ENCODE peak calls at places on chromosomes 4 and X, in nine cellular contexts. H is fibroblast of lung, F is upper lobe of right lung, R is AG04450, C is AG09309, T is HCT116, A is Calu3, Q is neural crest cell, U is HepG2. L is an unnamed sample.

GRCh38 chr4:177558995-177559394 is 116.8 kb upstream of the AGA start:
- DNase-seq in A (no peak), F (no peak), Q (no peak), U (no peak), T (no peak), C (no peak), H (no peak), R (no peak), L (no peak)

GRCh38 chr4:128524311-128524710 is 236.7 kb upstream of the PGRMC2 start:
- DNase-seq in Q (no peak), F (peak), H (peak), A (peak), T (peak), C (peak), U (no peak), R (no peak), L (no peak)

GRCh38 chr4:55554453-55555030 is 7.8 kb upstream of the CLOCK start:
- DNase-seq in F (no peak), A (no peak), H (peak), Q (no peak), R (no peak), T (peak), U (peak), C (no peak), L (peak)

GRCh38 chr4:145812902-145813301 is 125.7 kb downstream of the ZNF827 start:
- DNase-seq in F (no peak), H (peak), R (no peak), U (peak), C (no peak), Q (no peak), A (no peak), T (peak), L (no peak)

GRCh38 chr4:183636923-183637322 is 22.1 kb downstream of the RWDD4 start:
- DNase-seq in A (peak), U (no peak), C (no peak), H (peak), T (no peak), F (no peak), R (no peak), Q (no peak), L (no peak)

GRCh38 chr4:28010543-28011235 is 1150.0 kb downstream of the STIM2 start:
- DNase-seq in A (no peak), F (no peak), C (peak), T (no peak), H (no peak), U (no peak), R (no peak), Q (no peak), L (no peak)

GRCh38 chrX:20244936-20245335 is 21.8 kb downstream of the RPS6KA3 start:
- DNase-seq in H (peak), F (no peak), R (no peak), U (no peak), C (no peak), T (no peak), Q (no peak), A (no peak), L (no peak)

GRCh38 chrX:102950908-102951866 is 14.1 kb downstream of the RAB40AL start:
- DNase-seq in H (peak), A (peak), U (peak), Q (peak), F (no peak), T (peak), C (no peak), R (no peak), L (peak)

GRCh38 chr4:932713-933070 is 432 bp downstream of the TMEM175 start:
- DNase-seq in H (no peak), U (peak), A (peak), Q (no peak), F (no peak), R (no peak), C (no peak), T (no peak), L (no peak)

GRCh38 chr4:33850503-33850902 is 2393.8 kb downstream of the ARAP2 start:
- DNase-seq in Q (no peak), T (no peak), C (no peak), H (peak), R (no peak), U (no peak), A (no peak), F (no peak), L (no peak)

GRCh38 chrX:68438575-68438974 is 5.3 kb upstream of the OPHN1 start:
- DNase-seq in Q (no peak), F (no peak), A (no peak), T (no peak), C (no peak), H (no peak), U (peak), R (no peak), L (no peak)

GRCh38 chr4:152896819-152897218 is 39.3 kb upstream of the FHDC1 start:
- DNase-seq in Q (no peak), H (peak), R (peak), F (no peak), T (no peak), A (no peak), U (no peak), C (peak), L (no peak)

GRCh38 chrX:155070975-155071693 is at the start of the genes BRCC3, CMC4 and MTCP1:
- DNase-seq in U (peak), F (peak), A (peak), R (peak), Q (peak), C (peak), T (peak), H (peak), L (peak)

GRCh38 chr4:184287697-184288255 is 70.1 kb upstream of the ENPP6 start:
- DNase-seq in Q (no peak), R (peak), C (peak), F (no peak), H (peak), T (no peak), U (peak), A (peak), L (no peak)

GRCh38 chr4:125316391-125316780 is 1.6 kb downstream of the FAT4 start:
- DNase-seq in A (peak), U (no peak), Q (no peak), H (no peak), T (no peak), F (peak), R (no peak), C (no peak), L (no peak)

GRCh38 chr4:125315571-125316390 is 1.0 kb downstream of the FAT4 start:
- DNase-seq in F (peak), Q (peak), T (no peak), H (peak), A (peak), U (peak), R (no peak), C (no peak), L (peak)

GRCh38 chr4:125319311-125319710 is 4.6 kb downstream of the FAT4 start:
- DNase-seq in U (no peak), T (no peak), C (no peak), Q (no peak), A (no peak), R (no peak), F (no peak), H (peak), L (no peak)

GRCh38 chr4:125316781-125317525 is 2.2 kb downstream of the FAT4 start:
- DNase-seq in T (no peak), R (no peak), U (no peak), C (no peak), H (peak), F (peak), Q (peak), A (peak), L (peak)

GRCh38 chr4:125317526-125317880 is 2.7 kb downstream of the FAT4 start:
- DNase-seq in Q (peak), C (no peak), U (no peak), T (no peak), A (no peak), H (peak), F (no peak), R (no peak), L (peak)
- TF ChIP-seq CTCF in Q (peak), C (peak), U (no peak), T (no peak), A (no peak), H (peak), F (peak), R (peak), L (no peak)

GRCh38 chr4:100312615-100313355 is 122.5 kb upstream of the DDIT4L start:
- DNase-seq in R (no peak), U (no peak), A (no peak), C (no peak), F (no peak), T (no peak), H (no peak), Q (no peak), L (no peak)
- TF ChIP-seq CTCF in R (no peak), U (no peak), A (no peak), C (no peak), F (no peak), T (no peak), H (no peak), Q (no peak), L (no peak)

DNA sequence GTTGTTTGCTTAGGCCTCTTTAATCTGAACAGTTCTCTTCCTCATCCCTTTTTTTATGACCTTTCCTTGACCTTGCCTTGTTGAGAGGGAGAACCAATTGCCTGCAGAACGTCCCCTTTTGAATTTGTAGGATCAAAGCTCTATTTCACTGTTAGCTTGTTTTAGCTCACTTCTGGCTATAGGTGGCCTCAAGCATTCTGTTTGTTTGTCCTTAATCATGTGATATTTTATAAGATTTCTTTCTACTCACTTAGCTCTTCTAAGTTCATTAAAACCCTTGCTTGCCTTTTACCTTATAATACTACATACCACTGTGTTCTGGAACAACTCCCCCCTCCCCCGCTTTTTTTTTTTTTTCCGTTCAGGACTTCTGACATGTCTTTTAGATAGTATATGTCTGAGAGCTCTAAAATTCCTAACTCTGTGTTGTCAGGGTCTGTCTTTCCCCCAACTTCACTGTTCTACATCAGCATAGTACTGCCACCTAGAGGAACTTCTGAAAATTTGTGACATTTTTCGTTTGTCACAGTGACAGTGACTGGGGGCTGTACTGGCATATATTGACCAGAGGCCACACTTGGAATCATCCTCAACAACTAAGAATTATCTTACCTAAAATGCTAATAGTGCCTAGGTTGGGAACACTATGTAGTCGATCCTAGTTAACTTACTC is 128.5 kb downstream of the LARP7 start:
- DNase-seq in Q (no peak), U (peak), A (no peak), C (no peak), R (no peak), H (peak), T (peak), F (no peak), L (peak)
- TF ChIP-seq CTCF in Q (peak), U (peak), A (peak), C (peak), R (peak), H (peak), T (peak), F (peak), L (peak)

GRCh38 chrX:42290608-42291007 is 367.3 kb upstream of the CASK start:
- DNase-seq in U (peak), H (no peak), R (no peak), F (no peak), A (no peak), Q (no peak), C (no peak), T (peak), L (no peak)
- TF ChIP-seq CTCF in U (peak), H (no peak), R (no peak), F (no peak), A (no peak), Q (peak), C (peak), T (peak), L (no peak)

DNA sequence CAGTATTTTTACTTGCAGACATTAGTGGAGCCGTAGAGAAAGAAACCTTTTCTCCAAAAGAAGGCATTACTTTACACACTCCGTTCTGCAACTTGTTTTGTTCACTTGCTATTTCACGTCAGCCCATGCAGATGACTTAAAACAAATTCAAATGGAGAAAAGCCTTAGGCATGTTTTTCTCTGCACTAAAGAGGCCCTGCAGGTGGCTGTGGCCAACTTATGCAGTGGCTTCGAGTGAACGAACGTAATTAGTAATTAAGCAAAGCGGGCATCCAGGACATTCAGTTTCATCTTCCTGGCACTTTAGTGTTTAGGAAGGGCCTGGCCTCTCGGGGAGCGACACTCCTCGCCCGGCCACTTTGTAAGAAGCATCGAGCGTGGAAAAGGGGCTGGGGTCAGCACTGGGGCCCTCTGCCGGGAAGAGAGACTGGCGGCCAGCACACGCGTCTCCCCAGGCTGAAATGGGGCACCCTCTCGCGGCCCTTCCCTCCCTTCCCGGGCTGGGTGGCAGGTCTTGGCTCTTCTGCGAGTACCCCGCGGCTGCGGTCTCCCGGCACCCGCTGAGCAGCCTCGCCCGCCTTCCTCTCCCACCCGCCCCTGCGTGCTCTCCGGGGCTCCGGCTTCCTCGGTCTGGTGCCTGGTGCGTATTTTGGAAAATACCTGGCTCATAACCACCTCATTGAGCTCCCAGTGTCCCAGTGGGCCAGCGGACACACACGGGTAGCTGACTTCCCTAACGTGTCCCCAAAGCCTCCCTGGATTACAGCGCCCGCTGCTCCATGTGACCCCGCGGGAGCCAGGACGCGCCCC is 706 bp upstream of the CYP4V2 start:
- DNase-seq in T (no peak), Q (no peak), A (peak), F (peak), H (peak), U (no peak), C (no peak), R (no peak), L (peak)
- TF ChIP-seq CTCF in T (no peak), Q (no peak), A (no peak), F (peak), H (no peak), U (peak), C (peak), R (peak), L (peak)

DNA sequence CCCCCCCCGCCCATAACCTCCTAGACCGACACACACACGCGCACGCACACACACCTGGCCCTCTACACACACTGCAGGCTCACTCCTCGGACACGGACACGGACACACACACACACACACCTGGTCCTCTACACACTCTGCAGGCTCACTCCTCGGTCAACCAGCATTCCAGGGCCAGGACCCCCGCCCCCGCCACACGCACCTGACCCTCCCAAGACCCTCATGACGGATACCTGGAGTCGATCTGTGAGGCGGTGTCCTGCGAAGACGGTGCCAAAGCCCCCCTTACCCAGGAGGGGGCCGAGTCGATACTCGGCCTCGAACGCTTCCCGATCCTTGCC is 551 bp downstream of the PIM2 start:
- DNase-seq in F (no peak), A (no peak), C (no peak), R (no peak), T (no peak), H (no peak), U (no peak), Q (no peak), L (no peak)
- TF ChIP-seq CTCF in F (no peak), A (no peak), C (no peak), R (no peak), T (no peak), H (no peak), U (no peak), Q (no peak), L (no peak)

GRCh38 chr4:48340905-48341775 is at the start of gene SLAIN2:
- DNase-seq in C (peak), F (peak), T (peak), H (peak), A (peak), R (peak), U (peak), Q (peak), L (peak)
- TF ChIP-seq CTCF in C (peak), F (peak), T (no peak), H (no peak), A (no peak), R (peak), U (peak), Q (peak), L (no peak)

DNA sequence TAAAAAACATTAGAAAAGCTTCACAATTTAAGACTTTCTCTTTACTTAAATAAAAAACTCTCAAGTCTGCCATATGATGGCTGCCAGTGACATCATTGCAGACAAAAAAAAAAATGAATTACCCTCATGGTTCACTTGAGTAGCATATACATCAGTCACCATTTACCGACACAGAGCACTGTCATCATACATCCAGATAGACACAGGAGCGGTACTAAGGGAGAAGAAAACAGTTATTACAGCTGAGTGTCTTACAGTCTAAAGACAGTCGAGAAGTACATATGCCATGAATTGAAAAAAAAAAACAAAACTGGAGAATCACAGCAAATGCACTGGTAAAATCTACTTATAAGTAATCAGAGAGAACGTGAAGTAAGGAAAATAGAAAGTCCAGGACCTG is 405.7 kb upstream of the GALNT7 start:
- DNase-seq in C (no peak), T (no peak), U (no peak), Q (no peak), A (no peak), R (no peak), H (no peak), F (no peak), L (no peak)
- TF ChIP-seq CTCF in C (no peak), T (no peak), U (no peak), Q (no peak), A (no peak), R (no peak), H (no peak), F (no peak), L (no peak)

GRCh38 chr4:22463179-22463578 is 52.7 kb downstream of the ADGRA3 start:
- DNase-seq in Q (no peak), R (no peak), F (no peak), T (no peak), H (no peak), C (no peak), A (no peak), U (no peak), L (no peak)
- TF ChIP-seq CTCF in Q (no peak), R (no peak), F (no peak), T (peak), H (no peak), C (no peak), A (no peak), U (peak), L (no peak)

DNA sequence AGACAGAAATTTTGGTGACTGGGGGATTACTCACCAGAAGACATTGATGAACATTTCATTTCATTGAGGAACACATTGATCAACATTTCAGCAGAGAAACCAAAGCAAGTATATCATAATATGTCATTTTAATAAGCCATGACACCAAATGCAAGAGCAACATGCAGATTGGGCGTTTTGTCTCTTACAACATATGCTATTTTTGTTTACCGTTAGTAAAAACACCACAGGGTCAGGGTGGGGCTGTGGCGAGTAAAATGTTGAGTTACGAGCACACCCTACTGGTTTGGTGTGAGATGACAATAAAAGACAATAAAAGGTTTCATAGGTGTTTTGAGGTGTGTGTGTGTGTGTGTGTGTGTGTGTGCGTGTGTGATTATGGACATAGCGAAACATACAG is 294.5 kb downstream of the PDGFC start:
- DNase-seq in F (no peak), U (peak), Q (no peak), R (no peak), T (peak), A (peak), H (peak), C (no peak), L (peak)
- TF ChIP-seq CTCF in F (peak), U (peak), Q (peak), R (no peak), T (peak), A (peak), H (no peak), C (peak), L (no peak)